ENCODE peak calls at places on chromosome 14, in eight cellular contexts. E is dorsolateral prefrontal cortex, T is GM10248, L is nephron progenitor cell, V is A549, R is esophagus muscularis mucosa, U is fibroblast of the aortic adventitia, I is omental fat pad. H is an unnamed sample.

GRCh38 chr14:22966783-22967269 is 9.9 kb upstream of the HAUS4 start:
- DNase-seq in L (no peak), E (no peak), T (no peak), I (no peak), U (no peak), V (no peak), R (no peak), H (no peak)

GRCh38 chr14:68771631-68772030 is 21.2 kb downstream of the ZFP36L1 start:
- DNase-seq in R (no peak), U (no peak), I (no peak), E (no peak), V (no peak), L (no peak), T (no peak), H (no peak)

GRCh38 chr14:92519246-92520101 is 5.9 kb downstream of the RIN3 start:
- DNase-seq in L (no peak), E (no peak), I (no peak), V (no peak), R (no peak), U (no peak), T (no peak), H (no peak)

GRCh38 chr14:97350415-97350814 is 553.2 kb downstream of the VRK1 start:
- DNase-seq in R (no peak), E (no peak), T (no peak), U (no peak), I (no peak), V (no peak), L (no peak), H (no peak)

GRCh38 chr14:100323121-100323941 is at the start of gene SLC25A47:
- DNase-seq in R (no peak), V (no peak), L (no peak), E (no peak), I (no peak), U (no peak), T (no peak), H (no peak)

GRCh38 chr14:30193056-30193455 is 265.4 kb upstream of the PRKD1 start:
- DNase-seq in T (no peak), R (no peak), V (no peak), U (no peak), E (no peak), L (no peak), I (no peak), H (no peak)

GRCh38 chr14:53113992-53114391 is 39.1 kb downstream of the DDHD1 start:
- DNase-seq in U (no peak), I (no peak), V (no peak), E (no peak), L (no peak), R (no peak), T (no peak), H (no peak)

GRCh38 chr14:43900173-43900655 is 606.9 kb downstream of the FSCB start:
- DNase-seq in R (no peak), V (peak; percentile 2), I (no peak), L (no peak), T (no peak), E (no peak), U (no peak), H (no peak)

GRCh38 chr14:91872517-91873470 is 5.5 kb upstream of the TC2N start:
- DNase-seq in L (no peak), R (no peak), U (peak; percentile 96), I (peak; percentile 62), V (peak; percentile 89), E (no peak), T (no peak), H (no peak)

GRCh38 chr14:99703381-99703780 is 19.3 kb downstream of the CYP46A1 start:
- DNase-seq in L (no peak), T (no peak), E (no peak), R (peak; percentile 4), I (no peak), V (no peak), U (no peak), H (no peak)

GRCh38 chr14:61561144-61561543 is 134.2 kb upstream of the HIF1A start:
- DNase-seq in L (no peak), T (no peak), E (no peak), R (no peak), V (peak; percentile 86), I (peak; percentile 20), U (peak; percentile 69), H (no peak)
- TF ChIP-seq CTCF in L (no peak), T (no peak), E (no peak), R (no peak), V (peak; percentile 34), I (no peak), U (peak; percentile 39), H (no peak)

GRCh38 chr14:90276627-90277367 is 20.4 kb downstream of the PSMC1 start:
- DNase-seq in R (no peak), U (no peak), L (no peak), T (no peak), V (no peak), I (no peak), E (no peak), H (no peak)
- TF ChIP-seq CTCF in R (no peak), U (no peak), L (no peak), T (no peak), V (no peak), I (no peak), E (no peak), H (no peak)

DNA sequence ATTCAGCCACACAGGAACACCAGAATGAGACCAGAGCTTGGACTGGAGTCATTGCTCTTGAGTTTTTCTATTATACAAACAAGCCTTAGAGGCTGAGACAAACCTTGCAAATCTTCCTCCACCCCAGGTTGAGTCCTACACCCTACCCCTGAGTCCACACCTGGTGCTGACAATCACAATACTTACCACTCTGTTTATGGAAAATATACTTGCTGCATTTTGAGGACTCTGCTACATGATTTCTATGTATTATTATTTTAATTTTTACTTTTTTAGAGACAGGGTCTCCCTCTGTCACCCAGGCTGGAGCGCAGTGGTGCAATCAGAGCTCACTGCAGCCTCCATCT is 101.4 kb downstream of the EGLN3 start:
- DNase-seq in L (no peak), I (no peak), E (no peak), U (no peak), V (no peak), R (no peak), T (no peak), H (no peak)
- TF ChIP-seq CTCF in L (peak; percentile 18), I (no peak), E (no peak), U (no peak), V (no peak), R (no peak), T (no peak), H (no peak)

DNA sequence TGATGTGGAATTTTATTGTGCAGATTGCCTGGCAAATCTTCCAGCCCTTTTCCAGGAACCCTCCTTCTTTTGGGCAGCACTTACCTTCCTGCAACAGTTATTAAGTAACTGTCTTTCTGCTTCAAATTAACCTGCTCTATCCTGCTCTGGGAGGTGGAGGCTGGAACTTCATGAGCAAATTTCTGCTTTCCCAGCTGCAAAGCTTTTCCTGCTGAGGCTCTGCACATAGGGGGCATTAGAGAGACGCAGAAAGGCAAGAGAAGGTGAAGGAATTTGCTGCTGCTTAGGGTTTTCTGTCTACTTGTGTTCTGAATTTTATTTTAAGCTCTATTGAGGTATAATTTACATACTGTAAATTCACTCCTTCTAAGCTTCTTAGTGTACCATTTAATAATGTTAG is 259.2 kb downstream of the PCNX1 start:
- DNase-seq in V (peak; percentile 55), L (no peak), I (no peak), U (peak; percentile 86), R (no peak), E (no peak), T (no peak), H (no peak)
- TF ChIP-seq CTCF in V (peak; percentile 30), L (peak; percentile 14), I (no peak), U (peak; percentile 90), R (peak; percentile 33), E (no peak), T (peak; percentile 68), H (no peak)